ENCODE peak calls at places on chromosomes 1 and 21, in nine cellular contexts. U, Q, K, T, A, E, I, P and V are unnamed samples.

GRCh38 chr1:232669981-232670763 is 40.2 kb upstream of the SIPA1L2 start:
- DNase-seq in T (no peak), A (no peak), Q (peak), P (no peak), K (peak), E (no peak), U (no peak), I (no peak), V (peak)

GRCh38 chr1:170369417-170369816 is 162.5 kb upstream of the GORAB start:
- DNase-seq in P (no peak), A (no peak), I (no peak), E (no peak), K (no peak), Q (no peak), T (no peak), U (no peak), V (no peak)

GRCh38 chr21:39182484-39183271 is 573 bp downstream of the PSMG1 start:
- DNase-seq in E (no peak), P (peak), I (no peak), A (no peak), T (no peak), Q (peak), K (no peak), U (peak), V (no peak)

GRCh38 chr1:154453577-154454352 is 48.3 kb upstream of the TDRD10 start:
- DNase-seq in U (no peak), I (no peak), T (peak), P (no peak), K (peak), Q (peak), E (no peak), A (no peak), V (peak)

GRCh38 chr21:27646691-27647090 is 679.8 kb upstream of the ADAMTS5 start:
- DNase-seq in T (no peak), E (no peak), U (no peak), K (no peak), Q (no peak), A (no peak), P (no peak), I (no peak), V (no peak)

GRCh38 chr1:236465959-236466303 is 57.9 kb upstream of the LGALS8 start:
- DNase-seq in K (peak), E (peak), Q (no peak), T (no peak), P (no peak), I (no peak), A (no peak), U (no peak), V (no peak)

GRCh38 chr1:46137901-46138300 is 5.5 kb upstream of the PIK3R3 start:
- DNase-seq in K (peak), P (no peak), E (no peak), T (no peak), A (no peak), I (peak), U (no peak), Q (peak), V (no peak)

GRCh38 chr1:155117610-155118009 is 10.1 kb upstream of the EFNA1 start:
- DNase-seq in A (no peak), Q (no peak), E (no peak), I (no peak), T (no peak), U (no peak), P (no peak), K (no peak), V (no peak)

GRCh38 chr1:58779837-58780585 is 3.8 kb downstream of the JUN start:
- DNase-seq in E (peak), P (no peak), I (peak), U (no peak), T (no peak), K (peak), Q (peak), A (no peak), V (peak)

GRCh38 chr1:78043436-78043835 is 2.3 kb upstream of the GIPC2 start:
- DNase-seq in E (no peak), I (no peak), Q (no peak), A (no peak), T (no peak), P (no peak), K (no peak), U (no peak), V (no peak)

GRCh38 chr1:115922806-115923205 is 53.5 kb upstream of the SLC22A15 start:
- DNase-seq in K (no peak), A (no peak), P (no peak), Q (no peak), I (no peak), U (no peak), E (no peak), T (no peak), V (no peak)

GRCh38 chr1:154410185-154410827 is 5.2 kb downstream of the IL6R start:
- DNase-seq in A (no peak), I (no peak), K (no peak), P (no peak), U (no peak), T (no peak), E (no peak), Q (no peak), V (no peak)

GRCh38 chr1:49864597-49864996 is 159.2 kb downstream of the AGBL4 start:
- DNase-seq in K (no peak), I (no peak), U (no peak), Q (no peak), T (no peak), P (no peak), A (no peak), E (no peak), V (no peak)

GRCh38 chr1:229947968-229948367 is 119.1 kb upstream of the GALNT2 start:
- DNase-seq in I (no peak), U (no peak), T (no peak), K (peak), Q (peak), E (no peak), A (no peak), P (no peak), V (no peak)